ENCODE peak calls at places on chromosomes 2 and 18, in five cellular contexts. One of them, this sample, is unnamed.

GRCh38 chr2:27095745-27096651 is 9.4 kb downstream of the KHK start:
- DNase-seq in NCI-H2029 treated with DMSO at 0.1 percent for 48 hours: peak; percentile 43
- DNase-seq in H54: peak; percentile 54
- DNase-seq in fibroblast of pulmonary artery: peak; percentile 68
- DNase-seq in substantia nigra: no peak
- DNase-seq in this sample: no peak

GRCh38 chr2:178819992-178820391 is 12.8 kb upstream of the TTN start:
- DNase-seq in fibroblast of pulmonary artery: no peak
- DNase-seq in NCI-H2029 treated with DMSO at 0.1 percent for 48 hours: no peak
- DNase-seq in substantia nigra: no peak
- DNase-seq in H54: no peak
- DNase-seq in this sample: no peak

GRCh38 chr2:231648579-231649174 is 56.0 kb downstream of the TEX44 start:
- DNase-seq in H54: peak; percentile 56
- DNase-seq in fibroblast of pulmonary artery: peak; percentile 62
- DNase-seq in substantia nigra: peak; percentile 15
- DNase-seq in NCI-H2029 treated with DMSO at 0.1 percent for 48 hours: no peak
- DNase-seq in this sample: no peak

GRCh38 chr2:100886054-100886453 is 66.1 kb downstream of the NPAS2 start:
- DNase-seq in fibroblast of pulmonary artery: no peak
- DNase-seq in NCI-H2029 treated with DMSO at 0.1 percent for 48 hours: no peak
- DNase-seq in substantia nigra: no peak
- DNase-seq in H54: no peak
- DNase-seq in this sample: no peak

GRCh38 chr18:7221424-7222155 is 9.3 kb upstream of the LRRC30 start:
- DNase-seq in fibroblast of pulmonary artery: peak; percentile 86
- DNase-seq in H54: peak; percentile 31
- DNase-seq in substantia nigra: no peak
- DNase-seq in NCI-H2029 treated with DMSO at 0.1 percent for 48 hours: peak; percentile 51
- DNase-seq in this sample: peak; percentile 19

GRCh38 chr2:37585295-37585908 is 86.0 kb downstream of the CDC42EP3 start:
- DNase-seq in NCI-H2029 treated with DMSO at 0.1 percent for 48 hours: peak; percentile 40
- DNase-seq in fibroblast of pulmonary artery: no peak
- DNase-seq in H54: no peak
- DNase-seq in substantia nigra: no peak
- DNase-seq in this sample: peak; percentile 42

GRCh38 chr2:95323347-95324155 is 26.4 kb downstream of the KCNIP3 start:
- DNase-seq in substantia nigra: no peak
- DNase-seq in H54: peak; percentile 70
- DNase-seq in NCI-H2029 treated with DMSO at 0.1 percent for 48 hours: no peak
- DNase-seq in fibroblast of pulmonary artery: no peak
- DNase-seq in this sample: peak; percentile 23

GRCh38 chr2:163774862-163775261 is 39.1 kb upstream of the FIGN start:
- DNase-seq in fibroblast of pulmonary artery: peak; percentile 88
- DNase-seq in H54: peak; percentile 33
- DNase-seq in substantia nigra: no peak
- DNase-seq in NCI-H2029 treated with DMSO at 0.1 percent for 48 hours: no peak
- DNase-seq in this sample: no peak

GRCh38 chr2:42053791-42054656 is 6.2 kb downstream of the PKDCC start:
- DNase-seq in fibroblast of pulmonary artery: no peak
- DNase-seq in substantia nigra: peak; percentile 50
- DNase-seq in H54: no peak
- DNase-seq in NCI-H2029 treated with DMSO at 0.1 percent for 48 hours: no peak
- DNase-seq in this sample: no peak

GRCh38 chr2:168515502-168515901 is 59.4 kb downstream of the CERS6 start:
- DNase-seq in fibroblast of pulmonary artery: peak; percentile 90
- DNase-seq in H54: no peak
- DNase-seq in NCI-H2029 treated with DMSO at 0.1 percent for 48 hours: no peak
- DNase-seq in substantia nigra: no peak
- DNase-seq in this sample: no peak

GRCh38 chr2:141557329-141558098 is 573.3 kb downstream of the LRP1B start:
- DNase-seq in H54: peak; percentile 5
- DNase-seq in NCI-H2029 treated with DMSO at 0.1 percent for 48 hours: no peak
- DNase-seq in fibroblast of pulmonary artery: peak; percentile 96
- DNase-seq in substantia nigra: no peak
- DNase-seq in this sample: no peak

GRCh38 chr2:97712693-97713295 is 582 bp upstream of the ZAP70 start:
- DNase-seq in NCI-H2029 treated with DMSO at 0.1 percent for 48 hours: no peak
- DNase-seq in H54: no peak
- DNase-seq in substantia nigra: no peak
- DNase-seq in fibroblast of pulmonary artery: no peak
- DNase-seq in this sample: no peak

GRCh38 chr2:45177870-45178269 is 168.6 kb upstream of the SIX2 start:
- DNase-seq in H54: peak; percentile 33
- DNase-seq in fibroblast of pulmonary artery: peak; percentile 99
- DNase-seq in NCI-H2029 treated with DMSO at 0.1 percent for 48 hours: no peak
- DNase-seq in substantia nigra: no peak
- DNase-seq in this sample: no peak

GRCh38 chr2:48560546-48561209 is 30.7 kb downstream of the STON1 start:
- DNase-seq in H54: no peak
- DNase-seq in NCI-H2029 treated with DMSO at 0.1 percent for 48 hours: no peak
- DNase-seq in fibroblast of pulmonary artery: no peak
- DNase-seq in substantia nigra: peak; percentile 30
- DNase-seq in this sample: no peak

GRCh38 chr18:48581941-48582340 is 43.1 kb downstream of the CTIF start:
- DNase-seq in NCI-H2029 treated with DMSO at 0.1 percent for 48 hours: no peak
- DNase-seq in fibroblast of pulmonary artery: no peak
- DNase-seq in H54: no peak
- DNase-seq in substantia nigra: no peak
- DNase-seq in this sample: no peak

GRCh38 chr2:127275356-127275755 is 18.6 kb downstream of the ERCC3 start:
- DNase-seq in H54: no peak
- DNase-seq in fibroblast of pulmonary artery: no peak
- DNase-seq in NCI-H2029 treated with DMSO at 0.1 percent for 48 hours: no peak
- DNase-seq in substantia nigra: no peak
- DNase-seq in this sample: no peak

GRCh38 chr2:235523486-235524150 is 29.8 kb downstream of the AGAP1 start:
- DNase-seq in fibroblast of pulmonary artery: no peak
- DNase-seq in substantia nigra: no peak
- DNase-seq in NCI-H2029 treated with DMSO at 0.1 percent for 48 hours: no peak
- DNase-seq in H54: no peak
- DNase-seq in this sample: no peak

GRCh38 chr2:1766851-1767771 is 22.8 kb upstream of the PXDN start:
- DNase-seq in fibroblast of pulmonary artery: no peak
- DNase-seq in NCI-H2029 treated with DMSO at 0.1 percent for 48 hours: no peak
- DNase-seq in substantia nigra: no peak
- DNase-seq in H54: no peak
- DNase-seq in this sample: no peak

GRCh38 chr2:127174176-127174575 is 45.9 kb downstream of the CYP27C1 start:
- DNase-seq in substantia nigra: no peak
- DNase-seq in NCI-H2029 treated with DMSO at 0.1 percent for 48 hours: no peak
- DNase-seq in H54: no peak
- DNase-seq in fibroblast of pulmonary artery: peak; percentile 56
- DNase-seq in this sample: no peak